ENCODE peak calls at places on chromosome 6, in six cellular contexts. I is heart right ventricle; G is CD4-positive, CD25-positive, alpha-beta regulatory T cell; Z is foreskin fibroblast; Y is Peyer's patch; E is ovary. D is an unnamed sample.

GRCh38 chr6:106102034-106102433 is 15.9 kb downstream of the PRDM1 start:
- DNase-seq in I (no peak), G (peak), Z (no peak), Y (no peak), E (no peak), D (no peak)

GRCh38 chr6:7975764-7976146 is 65.2 kb upstream of the TXNDC5 start:
- DNase-seq in I (peak), G (no peak), Z (no peak), Y (no peak), E (peak), D (no peak)

GRCh38 chr6:78347191-78347916 is 520.0 kb upstream of the IRAK1BP1 start:
- DNase-seq in I (no peak), G (no peak), Z (no peak), Y (no peak), E (no peak), D (no peak)

GRCh38 chr6:163416640-163417253 is 2.2 kb downstream of the QKI start:
- DNase-seq in I (no peak), G (peak), Z (peak), Y (peak), E (peak), D (no peak)

GRCh38 chr6:82006027-82006738 is 241.4 kb downstream of the IBTK start:
- DNase-seq in I (no peak), G (no peak), Z (no peak), Y (no peak), E (peak), D (no peak)

GRCh38 chr6:42407379-42407778 is 44.3 kb downstream of the TRERF1 start:
- DNase-seq in I (no peak), G (no peak), Z (peak), Y (no peak), E (no peak), D (no peak)

GRCh38 chr6:128505603-128506002 is 14.8 kb downstream of the PTPRK start:
- DNase-seq in I (no peak), G (no peak), Z (no peak), Y (no peak), E (no peak), D (no peak)

GRCh38 chr6:108592371-108593337 is 31.9 kb downstream of the FOXO3 start:
- DNase-seq in I (no peak), G (peak), Z (peak), Y (peak), E (no peak), D (peak)

GRCh38 chr6:25173232-25173631 is 105.9 kb upstream of the CARMIL1 start:
- DNase-seq in I (no peak), G (no peak), Z (no peak), Y (no peak), E (no peak), D (no peak)

GRCh38 chr6:107314644-107315043 is 144.7 kb downstream of the PDSS2 start:
- DNase-seq in I (no peak), G (no peak), Z (no peak), Y (no peak), E (no peak), D (no peak)

GRCh38 chr6:81751388-81752083 is 945 bp downstream of the TENT5A start:
- DNase-seq in I (peak), G (peak), Z (no peak), Y (peak), E (peak), D (peak)

GRCh38 chr6:63643862-63644261 is 8.3 kb downstream of the PHF3 start:
- DNase-seq in I (no peak), G (peak), Z (no peak), Y (no peak), E (no peak), D (no peak)

GRCh38 chr6:136552054-136552453 is 1.8 kb upstream of the MAP7 start:
- DNase-seq in I (no peak), G (no peak), Z (no peak), Y (no peak), E (no peak), D (no peak)

GRCh38 chr6:136549359-136550044 is 720 bp downstream of the MAP7 start:
- DNase-seq in I (peak), G (no peak), Z (no peak), Y (no peak), E (peak), D (no peak)

GRCh38 chr6:136550045-136550329 is 235 bp downstream of the MAP7 start:
- DNase-seq in I (peak), G (no peak), Z (no peak), Y (no peak), E (no peak), D (no peak)

GRCh38 chr6:136550330-136551071 is at the start of gene MAP7:
- DNase-seq in I (peak), G (peak), Z (no peak), Y (peak), E (peak), D (peak)

GRCh38 chr6:136551103-136551502 is 881 bp upstream of the MAP7 start:
- DNase-seq in I (no peak), G (peak), Z (no peak), Y (no peak), E (no peak), D (no peak)
- H3K4me3 ChIP-seq in I (no peak), G (no peak), Z (peak), Y (peak), E (peak), D (peak)

GRCh38 chr6:32086661-32087573 is 22.2 kb downstream of the TNXB start:
- DNase-seq in I (no peak), G (no peak), Z (peak), Y (no peak), E (peak), D (no peak)
- H3K4me3 ChIP-seq in I (peak), G (no peak), Z (no peak), Y (peak), E (peak), D (peak)

DNA sequence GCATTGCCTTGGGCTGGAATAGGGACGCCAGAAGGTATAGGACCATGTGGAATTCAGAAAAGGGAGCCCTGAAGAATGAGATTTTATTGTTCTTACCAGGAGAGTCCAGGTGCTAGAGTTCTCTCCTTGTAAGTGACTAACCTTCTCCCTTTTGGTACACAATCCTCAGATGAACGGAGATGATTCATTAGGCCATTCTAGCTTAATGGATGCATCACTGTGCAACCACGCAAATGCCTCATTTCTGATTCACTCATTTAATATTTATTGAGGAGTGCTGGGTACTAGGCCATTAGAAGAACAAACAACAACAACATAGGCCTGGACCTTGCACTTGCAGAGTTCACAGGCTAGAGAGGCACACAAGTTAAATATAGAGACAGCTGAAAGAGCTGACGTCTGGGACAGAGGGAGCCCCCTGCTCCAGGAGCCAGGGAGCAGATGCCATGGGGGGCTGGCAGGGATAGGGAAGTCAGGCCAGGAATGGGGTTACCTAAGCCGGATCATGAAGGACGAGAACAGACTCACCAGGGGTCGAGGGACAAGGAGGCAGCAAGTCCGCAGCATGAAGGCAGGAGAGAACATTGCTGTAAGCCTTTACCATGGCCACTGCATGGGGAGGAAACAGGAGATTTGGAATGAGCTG is 179.5 kb upstream of the AKAP12 start:
- DNase-seq in I (no peak), G (no peak), Z (peak), Y (no peak), E (peak), D (no peak)
- H3K4me3 ChIP-seq in I (no peak), G (no peak), Z (no peak), Y (no peak), E (no peak), D (no peak)

DNA sequence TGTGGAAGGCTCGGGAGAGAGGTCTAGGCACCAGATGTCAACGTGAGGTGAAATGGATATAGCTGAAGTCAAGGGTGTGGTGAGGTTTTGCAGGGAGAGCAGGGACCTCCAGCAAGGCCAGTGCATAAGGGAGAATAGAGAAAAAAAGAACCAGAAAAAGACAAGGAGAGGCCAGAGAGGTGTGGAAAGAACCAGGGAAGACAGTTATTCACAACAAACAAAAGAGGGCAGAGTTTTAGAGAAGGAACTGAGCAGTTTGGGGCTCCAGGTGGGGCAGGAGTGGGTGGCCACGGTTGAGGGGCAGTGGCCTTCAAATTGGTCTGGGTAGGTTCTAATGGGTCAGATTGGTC is 11.6 kb upstream of the NQO2 start:
- DNase-seq in I (no peak), G (no peak), Z (no peak), Y (no peak), E (no peak), D (no peak)
- H3K4me3 ChIP-seq in I (peak), G (peak), Z (peak), Y (peak), E (peak), D (peak)

GRCh38 chr6:19838442-19839236 is 1.5 kb downstream of the ID4 start:
- DNase-seq in I (peak), G (no peak), Z (peak), Y (no peak), E (peak), D (peak)

GRCh38 chr6:19837511-19838441 is 606 bp downstream of the ID4 start:
- DNase-seq in I (peak), G (no peak), Z (peak), Y (no peak), E (peak), D (peak)

GRCh38 chr6:19834858-19835257 is 2.3 kb upstream of the ID4 start:
- DNase-seq in I (no peak), G (no peak), Z (no peak), Y (no peak), E (no peak), D (no peak)

GRCh38 chr6:19835605-19836004 is 1.6 kb upstream of the ID4 start:
- DNase-seq in I (no peak), G (no peak), Z (no peak), Y (no peak), E (no peak), D (no peak)

DNA sequence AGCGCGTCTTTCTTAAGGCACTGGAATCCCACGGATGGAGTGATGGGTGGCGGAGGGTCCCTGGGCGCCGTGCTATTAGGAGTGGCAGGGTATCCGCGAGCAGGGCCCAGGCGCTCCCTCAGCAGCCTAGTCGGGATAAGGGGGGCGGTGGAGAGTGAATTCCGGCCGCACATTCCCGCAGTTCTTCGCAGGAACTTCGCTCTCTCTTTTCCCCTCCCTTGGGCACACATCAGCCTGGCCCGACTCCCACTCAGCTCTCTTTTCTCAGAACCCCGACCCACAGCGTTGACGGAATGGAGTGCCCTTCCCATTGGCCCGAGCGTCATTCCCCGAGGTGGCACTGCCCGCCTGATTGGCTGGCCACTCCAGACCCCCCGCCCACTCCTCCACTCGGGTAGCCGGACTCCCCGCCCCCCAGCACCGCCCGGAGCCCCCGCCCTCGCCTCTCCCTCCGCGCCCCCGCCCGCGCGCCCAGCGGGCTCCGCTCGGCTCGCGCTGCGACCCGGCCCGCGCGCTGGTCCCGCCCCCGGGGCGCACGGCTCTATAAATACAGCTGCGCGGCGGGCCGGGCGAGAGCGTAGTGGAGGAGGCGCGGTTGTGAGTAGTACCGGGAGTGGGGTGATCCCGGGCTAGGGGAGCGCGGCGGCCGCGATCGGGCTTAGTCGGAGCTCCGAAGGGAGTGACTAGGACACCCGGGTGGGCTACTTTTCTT is at the start of gene ID4:
- DNase-seq in I (peak), G (no peak), Z (peak), Y (peak), E (peak), D (peak)
- H3K4me3 ChIP-seq in I (peak), G (no peak), Z (peak), Y (peak), E (peak), D (peak)

DNA sequence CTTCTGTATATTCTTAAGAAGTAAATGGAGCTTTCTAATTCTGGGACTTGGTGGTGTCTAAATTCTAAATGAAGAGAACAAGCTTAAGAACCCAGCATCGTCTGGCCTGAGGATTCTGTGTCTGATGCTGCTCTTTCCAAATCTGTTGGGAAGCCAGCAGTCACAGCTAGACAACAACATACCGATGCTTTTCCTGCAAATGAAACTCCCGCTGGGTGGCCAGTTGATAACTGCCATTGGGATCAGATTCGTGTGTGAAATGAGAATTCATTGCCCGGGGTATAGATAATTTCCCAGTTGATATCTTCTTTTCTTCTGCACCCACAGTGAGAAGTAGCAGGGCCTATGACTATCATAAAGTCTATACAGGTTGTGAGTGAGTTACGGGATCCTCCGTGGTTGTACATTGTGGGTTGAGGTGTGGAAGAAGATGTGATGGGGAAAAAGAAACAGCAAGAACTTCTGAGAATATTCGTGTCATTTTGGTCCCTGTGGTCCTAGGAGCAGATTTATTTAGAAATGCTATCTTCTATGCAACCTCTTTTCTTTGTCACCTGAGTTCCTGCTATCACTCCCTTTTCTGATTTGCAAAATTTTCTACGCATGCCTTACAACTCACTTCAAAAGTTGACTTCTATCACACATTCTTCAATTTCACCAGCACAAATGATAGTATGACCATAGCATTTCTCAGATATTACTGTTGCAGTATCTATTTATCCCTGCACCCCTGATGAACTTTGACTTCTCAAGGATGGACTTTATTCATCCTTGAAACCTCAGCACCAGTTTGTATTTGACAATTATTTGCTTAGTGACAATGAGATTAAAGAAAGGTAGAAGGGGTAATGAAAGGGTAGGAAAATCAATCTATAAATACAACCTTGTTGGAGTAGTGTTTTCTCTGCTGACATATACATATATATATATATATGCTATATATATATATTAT is 10.4 kb downstream of the NOX3 start:
- DNase-seq in I (no peak), G (no peak), Z (no peak), Y (no peak), E (no peak), D (no peak)
- H3K4me3 ChIP-seq in I (no peak), G (no peak), Z (no peak), Y (no peak), E (no peak), D (no peak)

GRCh38 chr6:34064675-34065074 is 81.2 kb downstream of the GRM4 start:
- DNase-seq in I (no peak), G (no peak), Z (no peak), Y (no peak), E (no peak), D (no peak)

GRCh38 chr6:34066772-34067770 is 78.8 kb downstream of the GRM4 start:
- DNase-seq in I (no peak), G (no peak), Z (no peak), Y (no peak), E (no peak), D (no peak)

GRCh38 chr6:34066284-34066571 is 79.7 kb downstream of the GRM4 start:
- DNase-seq in I (no peak), G (no peak), Z (no peak), Y (no peak), E (no peak), D (no peak)

GRCh38 chr6:34063641-34064040 is 82.2 kb downstream of the GRM4 start:
- DNase-seq in I (no peak), G (no peak), Z (no peak), Y (no peak), E (no peak), D (no peak)

GRCh38 chr6:34065470-34066283 is 80.2 kb downstream of the GRM4 start:
- DNase-seq in I (peak), G (no peak), Z (no peak), Y (no peak), E (peak), D (no peak)
- H3K4me3 ChIP-seq in I (no peak), G (no peak), Z (no peak), Y (no peak), E (no peak), D (no peak)

GRCh38 chr6:144702781-144703180 is 417.6 kb downstream of the UTRN start:
- DNase-seq in I (no peak), G (no peak), Z (no peak), Y (no peak), E (no peak), D (no peak)

GRCh38 chr6:144695858-144696533 is 410.9 kb downstream of the UTRN start:
- DNase-seq in I (no peak), G (no peak), Z (no peak), Y (no peak), E (no peak), D (no peak)

GRCh38 chr6:144697389-144697788 is 412.3 kb downstream of the UTRN start:
- DNase-seq in I (no peak), G (no peak), Z (no peak), Y (no peak), E (no peak), D (no peak)

DNA sequence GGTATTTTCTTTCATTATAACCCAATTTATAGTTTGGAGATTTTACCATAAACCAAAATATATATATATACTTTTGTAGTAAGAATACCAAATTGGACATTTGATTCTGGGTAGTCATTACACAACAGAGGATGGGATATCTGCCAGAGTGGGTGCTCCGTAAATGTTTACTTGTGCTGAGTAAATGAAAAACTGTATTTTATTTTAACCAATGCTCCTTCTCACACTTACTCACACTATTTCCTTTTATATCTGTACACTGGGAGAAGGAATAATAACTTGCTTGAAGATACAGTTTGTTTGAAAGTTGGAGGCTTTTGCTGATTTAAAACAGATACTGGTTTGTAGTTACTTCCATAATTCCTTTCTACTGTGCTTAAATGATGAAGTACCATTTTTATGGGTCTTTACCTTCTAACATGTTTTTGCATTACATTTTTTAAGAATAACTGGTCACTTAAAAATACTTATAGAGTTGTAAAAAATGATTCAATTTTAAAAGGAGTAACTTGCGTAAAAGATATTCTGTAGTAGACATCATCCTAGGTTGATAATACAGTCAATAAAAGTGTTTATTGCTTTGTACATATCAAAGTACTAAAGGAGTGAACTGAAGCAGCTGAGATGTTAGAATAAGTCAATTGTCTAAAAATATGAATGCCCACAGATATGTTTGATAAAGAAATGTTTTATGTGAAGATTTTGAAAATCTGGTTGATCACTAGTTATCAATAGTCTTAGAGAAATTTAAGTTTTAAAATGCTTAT is 411.7 kb downstream of the UTRN start:
- DNase-seq in I (no peak), G (no peak), Z (peak), Y (no peak), E (no peak), D (no peak)
- H3K4me3 ChIP-seq in I (no peak), G (no peak), Z (no peak), Y (no peak), E (no peak), D (no peak)

D was measured in psoas muscle.